ENCODE peak calls at places on chromosomes 6 and 20, in six cellular contexts. U is A549, V is esophagus squamous epithelium, Z is IMR-90, M is transverse colon, W is prostate gland. I is an unnamed sample. For H3K4me1, the result is how much of the 10 kb centered on the place peaks cover.

GRCh38 chr6:34298941-34299340 is 50.1 kb upstream of the SMIM29 start:
- DNase-seq in Z (no peak), M (no peak), V (no peak), W (no peak), U (no peak), I (no peak)

GRCh38 chr6:25279748-25280616 is 808 bp downstream of the CARMIL1 start:
- DNase-seq in U (peak), V (no peak), Z (no peak), W (peak), M (peak), I (peak)

GRCh38 chr6:138109042-138109997 is 2.1 kb upstream of the PERP start:
- DNase-seq in M (peak), W (peak), V (no peak), Z (peak), U (peak), I (peak)

GRCh38 chr20:1617055-1617454 is 2.8 kb downstream of the SIRPB1 start:
- DNase-seq in V (no peak), U (no peak), W (no peak), Z (no peak), M (no peak), I (no peak)

GRCh38 chr20:50874758-50875665 is 56.2 kb downstream of the ADNP start:
- DNase-seq in U (no peak), M (no peak), W (no peak), V (no peak), Z (no peak), I (no peak)

GRCh38 chr6:43465978-43466377 is 10.6 kb upstream of the DLK2 start:
- DNase-seq in U (no peak), Z (no peak), M (no peak), V (no peak), W (no peak), I (no peak)

GRCh38 chr6:164200071-164200470 is 785.6 kb downstream of the QKI start:
- DNase-seq in V (no peak), W (no peak), U (no peak), M (no peak), Z (no peak), I (no peak)

GRCh38 chr6:9020001-9020400 is 584.7 kb upstream of the SLC35B3 start:
- DNase-seq in M (no peak), W (no peak), V (no peak), Z (no peak), U (no peak), I (no peak)

GRCh38 chr6:28816909-28817807 is 106.6 kb downstream of the TRIM27 start:
- DNase-seq in Z (peak), W (no peak), U (no peak), M (no peak), V (no peak), I (no peak)

GRCh38 chr6:113586966-113587699 is 270.0 kb upstream of the MARCKS start:
- DNase-seq in Z (no peak), W (no peak), V (no peak), U (no peak), M (no peak), I (no peak)

GRCh38 chr20:8851446-8851845 is 217.4 kb upstream of the PLCB4 start:
- DNase-seq in U (no peak), V (no peak), W (no peak), M (no peak), Z (no peak), I (no peak)

GRCh38 chr20:17612287-17612974 is 42.6 kb downstream of the DSTN start:
- DNase-seq in W (no peak), M (peak), U (no peak), Z (peak), V (no peak), I (no peak)

GRCh38 chr6:129890701-129891100 is 29.6 kb upstream of the TMEM244 start:
- DNase-seq in V (no peak), W (no peak), U (no peak), M (no peak), Z (peak), I (no peak)

GRCh38 chr6:136822379-136823127 is at the start of gene PEX7:
- DNase-seq in U (peak), W (peak), V (peak), M (peak), Z (peak), I (peak)
- TF ChIP-seq POLR2A in U (peak), W (peak), V (no peak), M (peak), Z (peak), I (no peak)

GRCh38 chr6:132733814-132734213 is 20.0 kb upstream of the VNN1 start:
- DNase-seq in U (no peak), W (no peak), M (no peak), V (no peak), Z (no peak), I (no peak)
- H3K4me1 ChIP-seq in U (under half), W (under half), M (under half), V (under half), Z (under half), I (under half)

GRCh38 chr6:26305097-26305841 is 59.7 kb upstream of the BTN3A2 start:
- DNase-seq in U (no peak), M (peak), V (no peak), W (no peak), Z (peak), I (peak)

GRCh38 chr6:26301638-26302037 is 63.4 kb upstream of the BTN3A2 start:
- DNase-seq in U (no peak), V (no peak), W (no peak), M (no peak), Z (no peak), I (no peak)

GRCh38 chr6:26304213-26305096 is 60.5 kb upstream of the BTN3A2 start:
- DNase-seq in V (no peak), W (no peak), Z (peak), M (peak), U (no peak), I (peak)

GRCh38 chr6:26300828-26301227 is 64.2 kb upstream of the BTN3A2 start:
- DNase-seq in M (no peak), U (no peak), W (no peak), V (no peak), Z (no peak), I (no peak)

GRCh38 chr6:26302941-26303559 is 61.9 kb upstream of the BTN3A2 start:
- DNase-seq in M (no peak), Z (no peak), U (no peak), W (no peak), V (no peak), I (no peak)
- TF ChIP-seq POLR2A in M (no peak), Z (no peak), U (no peak), W (no peak), V (no peak), I (no peak)

GRCh38 chr6:292506-293184 is 358 bp downstream of the DUSP22 start:
- DNase-seq in V (no peak), Z (peak), W (peak), U (peak), M (peak), I (peak)

GRCh38 chr6:293185-294174 is 1.2 kb downstream of the DUSP22 start:
- DNase-seq in W (no peak), V (no peak), Z (no peak), M (peak), U (no peak), I (peak)

GRCh38 chr6:290111-290932 is 2.0 kb upstream of the DUSP22 start:
- DNase-seq in W (no peak), M (no peak), Z (no peak), V (no peak), U (no peak), I (no peak)

GRCh38 chr6:291697-292505 is at the start of gene DUSP22:
- DNase-seq in M (peak), W (peak), U (peak), V (no peak), Z (peak), I (peak)

GRCh38 chr6:291148-291696 is 1.1 kb upstream of the DUSP22 start:
- DNase-seq in W (no peak), Z (no peak), M (no peak), V (no peak), U (peak), I (no peak)
- H3K4me1 ChIP-seq in W (under half), Z (under half), M (under half), V (under half), U (under half), I (under half)

DNA sequence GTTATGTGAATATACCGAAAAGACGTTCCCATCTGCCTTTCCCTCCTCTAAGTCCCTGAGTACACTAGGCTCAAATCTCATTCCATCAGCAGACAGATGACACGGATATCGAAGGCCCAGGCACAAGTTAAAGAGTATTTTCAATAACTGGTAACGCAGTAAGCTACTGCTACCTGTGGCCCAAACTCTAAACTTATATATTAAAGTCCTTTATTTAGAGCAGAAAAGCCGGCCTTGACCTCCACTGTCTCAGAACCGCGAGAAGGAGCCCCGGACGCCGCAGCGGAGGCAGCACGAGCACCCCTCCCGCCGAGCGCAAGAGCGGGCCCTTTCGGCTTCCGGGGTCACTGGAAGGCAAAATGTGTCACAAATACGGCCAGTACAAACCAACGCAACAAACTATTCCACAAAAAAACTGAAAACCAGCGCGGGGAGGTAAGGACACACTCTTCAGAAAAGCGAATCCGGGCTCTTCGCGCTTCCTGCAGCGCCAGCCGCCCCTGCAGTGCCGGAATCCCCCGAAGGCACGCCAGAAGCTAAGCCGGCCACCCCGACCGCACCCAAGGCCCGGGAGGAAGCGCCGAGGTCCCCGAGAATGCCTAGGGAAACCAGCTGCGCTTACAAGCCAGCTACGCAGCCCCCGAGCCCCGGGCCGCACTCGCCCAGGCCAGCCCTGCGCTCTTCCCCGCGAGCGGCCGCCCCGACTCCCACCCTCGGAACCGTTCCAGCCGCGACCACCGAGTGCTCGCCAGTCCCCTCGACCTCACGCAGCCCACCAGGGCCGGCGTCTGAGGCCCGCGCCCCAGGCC is 681 bp downstream of the DIDO1 start:
- DNase-seq in U (no peak), V (no peak), Z (peak), W (no peak), M (peak), I (no peak)
- TF ChIP-seq POLR2A in U (peak), V (no peak), Z (no peak), W (no peak), M (peak), I (no peak)

DNA sequence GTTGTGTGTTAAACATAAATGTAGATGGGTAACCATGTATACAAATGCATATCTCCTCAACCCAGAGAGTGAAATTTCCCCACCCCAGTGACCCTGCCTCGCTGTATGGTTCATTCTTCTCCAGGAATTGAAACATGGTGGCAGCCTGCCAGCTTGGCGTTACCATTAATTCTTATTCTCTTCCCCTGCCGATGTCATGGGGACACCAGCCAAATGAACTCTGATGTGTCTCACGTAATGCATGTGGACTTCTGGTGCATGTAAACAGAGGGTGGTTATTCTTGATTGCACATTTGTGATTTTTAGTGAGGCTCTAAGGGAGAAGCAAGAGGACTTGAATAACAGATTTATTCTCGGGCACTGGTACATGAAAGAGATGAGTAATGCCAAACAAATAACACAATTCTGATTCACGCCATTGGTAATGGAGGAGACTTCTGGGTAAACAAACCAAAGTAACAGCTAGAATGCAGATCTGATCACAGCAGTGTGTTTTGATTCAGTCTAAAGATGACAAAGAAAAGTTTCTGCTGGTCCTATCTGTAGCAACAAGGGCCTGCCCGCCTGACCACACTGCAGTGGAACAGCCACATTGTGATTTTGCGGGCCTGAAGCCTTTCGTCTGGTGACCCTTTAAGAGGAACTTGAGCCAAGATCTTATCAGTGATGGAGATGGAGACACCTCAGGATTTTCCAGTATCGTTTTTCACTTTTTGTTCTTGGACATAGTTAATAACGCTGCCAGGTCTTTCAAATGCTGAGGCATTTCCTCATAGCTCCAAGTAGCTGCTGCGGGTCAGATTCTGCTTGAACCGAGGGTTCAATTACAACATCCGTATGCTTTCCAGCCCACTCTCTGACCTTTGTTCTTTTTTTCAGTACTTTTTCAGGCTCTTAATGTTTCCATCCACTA is 171.8 kb upstream of the AKAP12 start:
- DNase-seq in M (peak), U (peak), W (peak), V (no peak), Z (peak), I (peak)
- H3K4me1 ChIP-seq in M (under half), U (half or more), W (under half), V (under half), Z (under half), I (under half)

DNA sequence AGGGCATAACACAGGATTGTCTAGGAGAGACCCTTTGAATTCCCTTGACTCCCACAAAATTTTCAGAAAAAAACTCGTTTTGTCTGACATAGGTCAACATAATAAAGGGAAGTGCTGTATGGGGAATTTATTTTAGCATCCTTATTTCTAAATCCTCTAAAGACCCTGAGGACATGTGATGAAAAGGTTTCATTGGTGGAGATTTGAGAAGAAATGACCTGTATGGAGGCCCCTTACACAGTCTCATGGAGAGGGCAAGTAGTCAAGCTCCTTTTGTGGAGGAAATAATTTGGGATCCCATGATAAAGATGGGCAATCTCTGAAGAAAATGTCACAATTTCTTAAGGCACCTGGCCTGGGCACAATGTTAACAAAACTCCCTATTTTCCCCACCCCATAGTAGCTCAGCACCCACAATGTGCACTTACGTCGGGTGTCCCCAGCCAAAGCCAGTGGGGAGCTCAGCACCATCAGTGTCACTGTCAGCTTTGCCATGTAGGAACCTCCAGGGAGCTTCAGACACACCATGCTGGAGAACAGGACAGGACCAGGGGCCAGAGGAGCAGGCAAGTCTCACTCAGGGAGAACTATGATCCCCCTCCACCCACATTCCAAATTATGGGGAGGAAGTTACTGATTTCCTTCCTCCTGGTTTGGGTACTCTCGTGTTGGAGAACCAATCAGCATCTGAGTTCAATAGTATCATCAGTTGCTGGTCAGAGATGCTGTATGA is at the start of gene HLA-DRB5:
- DNase-seq in V (no peak), W (no peak), M (peak), Z (no peak), U (no peak), I (peak)
- TF ChIP-seq POLR2A in V (no peak), W (no peak), M (no peak), Z (no peak), U (no peak), I (peak)

DNA sequence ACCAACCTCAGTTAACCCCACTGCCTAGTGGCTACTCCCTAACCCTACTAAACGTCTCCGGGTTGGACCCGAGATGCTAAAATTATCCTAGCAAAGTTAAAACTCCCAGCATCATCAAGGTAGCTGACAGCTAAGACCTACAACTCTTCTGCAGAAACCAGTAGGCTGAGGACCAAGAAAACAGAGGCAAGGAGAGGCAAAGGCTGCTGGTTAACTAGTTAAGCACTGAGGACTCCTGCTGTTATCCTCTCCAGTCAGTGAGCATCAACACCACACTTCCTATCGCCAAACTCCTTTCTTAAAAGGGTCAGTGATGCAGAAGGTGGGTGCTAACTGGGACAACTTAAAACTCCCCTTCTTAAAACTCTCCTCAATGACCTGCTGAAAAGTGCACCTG is 1.8 kb downstream of the TRERF1 start:
- DNase-seq in W (no peak), V (no peak), M (no peak), U (no peak), Z (peak), I (no peak)
- H3K4me1 ChIP-seq in W (under half), V (under half), M (under half), U (under half), Z (under half), I (under half)

DNA sequence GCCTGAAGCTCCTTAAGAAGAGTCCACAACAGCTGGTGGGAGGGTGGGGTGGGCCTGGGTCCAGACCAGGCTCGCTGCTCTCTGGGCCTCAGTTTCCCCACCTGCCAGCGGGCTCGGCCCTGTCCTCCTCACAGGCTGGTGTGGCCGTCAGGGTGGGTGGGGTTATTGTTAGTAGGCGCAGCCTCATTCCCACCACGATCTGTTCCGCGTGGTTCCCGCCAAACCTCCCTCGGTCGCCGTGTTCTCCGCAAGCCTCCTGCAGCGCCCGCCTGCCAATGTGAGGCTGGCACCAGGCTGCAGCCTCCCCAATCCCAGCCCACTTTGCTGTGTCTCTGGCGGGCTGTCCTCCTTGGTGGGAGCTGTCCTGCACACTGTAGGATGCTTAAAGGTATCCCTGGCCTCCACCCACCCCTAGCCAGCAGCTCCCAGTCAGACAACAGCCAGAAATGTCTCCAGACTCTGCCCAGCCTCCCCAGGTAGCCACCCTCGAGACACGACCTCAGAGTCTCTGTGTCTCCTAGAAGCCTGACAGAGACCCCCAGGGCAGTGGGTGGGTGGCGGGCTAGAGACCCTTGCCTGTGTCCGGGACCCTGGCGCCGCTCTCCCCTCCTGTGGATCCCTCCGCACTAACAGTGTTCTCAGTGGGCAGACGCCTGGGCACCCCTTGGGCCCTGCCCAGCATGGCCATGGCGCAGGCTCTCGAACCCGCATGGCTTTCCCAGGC is 15.3 kb downstream of the SLC17A9 start:
- DNase-seq in W (no peak), Z (no peak), U (no peak), M (no peak), V (no peak), I (no peak)
- TF ChIP-seq POLR2A in W (no peak), Z (no peak), U (no peak), M (no peak), V (no peak), I (no peak)